ENCODE peak calls at places on chromosome 20, in five cellular contexts. One of them, this sample, is unnamed.

GRCh38 chr20:47676219-47676721 is 109.0 kb downstream of the SULF2 start:
- DNase-seq in sciatic nerve: no peak
- DNase-seq in iPS-NIHi11: peak; percentile 81
- DNase-seq in hypothalamus: no peak
- DNase-seq in heart left ventricle: no peak
- DNase-seq in this sample: no peak

GRCh38 chr20:1894471-1894950 is 696 bp upstream of the SIRPA start:
- DNase-seq in iPS-NIHi11: peak; percentile 82
- DNase-seq in hypothalamus: peak; percentile 83
- DNase-seq in sciatic nerve: peak; percentile 76
- DNase-seq in heart left ventricle: peak; percentile 50
- DNase-seq in this sample: peak; percentile 81

GRCh38 chr20:63858393-63859165 is 2.7 kb upstream of the ABHD16B start:
- DNase-seq in heart left ventricle: peak; percentile 78
- DNase-seq in sciatic nerve: no peak
- DNase-seq in iPS-NIHi11: peak; percentile 52
- DNase-seq in hypothalamus: no peak
- DNase-seq in this sample: peak; percentile 68

GRCh38 chr20:46663531-46663930 is 12.3 kb upstream of the SLC13A3 start:
- DNase-seq in sciatic nerve: no peak
- DNase-seq in heart left ventricle: no peak
- DNase-seq in hypothalamus: no peak
- DNase-seq in iPS-NIHi11: no peak
- DNase-seq in this sample: no peak

GRCh38 chr20:62061851-62062418 is 3.7 kb downstream of the TAF4 start:
- DNase-seq in heart left ventricle: no peak
- DNase-seq in iPS-NIHi11: no peak
- DNase-seq in hypothalamus: no peak
- DNase-seq in sciatic nerve: peak; percentile 22
- DNase-seq in this sample: no peak

GRCh38 chr20:62702886-62703852 is 5.5 kb upstream of the NTSR1 start:
- DNase-seq in iPS-NIHi11: no peak
- DNase-seq in sciatic nerve: no peak
- DNase-seq in hypothalamus: no peak
- DNase-seq in heart left ventricle: no peak
- DNase-seq in this sample: peak; percentile 12

GRCh38 chr20:18849131-18849530 is 35.5 kb downstream of the SCP2D1 start:
- DNase-seq in iPS-NIHi11: no peak
- DNase-seq in sciatic nerve: no peak
- DNase-seq in heart left ventricle: no peak
- DNase-seq in hypothalamus: no peak
- DNase-seq in this sample: no peak

GRCh38 chr20:40233401-40233800 is 455.6 kb downstream of the MAFB start:
- DNase-seq in heart left ventricle: no peak
- DNase-seq in iPS-NIHi11: no peak
- DNase-seq in sciatic nerve: no peak
- DNase-seq in hypothalamus: no peak
- DNase-seq in this sample: no peak

GRCh38 chr20:1696521-1697209 is 39.1 kb upstream of the SIRPG start:
- DNase-seq in heart left ventricle: no peak
- DNase-seq in hypothalamus: no peak
- DNase-seq in sciatic nerve: no peak
- DNase-seq in iPS-NIHi11: no peak
- DNase-seq in this sample: no peak

GRCh38 chr20:22690616-22691179 is 106.3 kb upstream of the FOXA2 start:
- DNase-seq in iPS-NIHi11: no peak
- DNase-seq in heart left ventricle: no peak
- DNase-seq in hypothalamus: no peak
- DNase-seq in sciatic nerve: no peak
- DNase-seq in this sample: no peak

GRCh38 chr20:63094767-63095499 is 88.2 kb upstream of the BHLHE23 start:
- DNase-seq in iPS-NIHi11: peak; percentile 6
- DNase-seq in sciatic nerve: peak; percentile 52
- DNase-seq in heart left ventricle: peak; percentile 0
- DNase-seq in hypothalamus: no peak
- DNase-seq in this sample: no peak

GRCh38 chr20:44442298-44443070 is 33.2 kb upstream of the TTPAL start:
- DNase-seq in heart left ventricle: no peak
- DNase-seq in hypothalamus: no peak
- DNase-seq in sciatic nerve: no peak
- DNase-seq in iPS-NIHi11: no peak
- DNase-seq in this sample: no peak

GRCh38 chr20:4674672-4675071 is 47.0 kb upstream of the PRND start:
- DNase-seq in iPS-NIHi11: no peak
- DNase-seq in hypothalamus: no peak
- DNase-seq in heart left ventricle: no peak
- DNase-seq in sciatic nerve: no peak
- DNase-seq in this sample: no peak

GRCh38 chr20:18225652-18226051 is 62.7 kb upstream of the ZNF133 start:
- DNase-seq in hypothalamus: no peak
- DNase-seq in iPS-NIHi11: no peak
- DNase-seq in heart left ventricle: no peak
- DNase-seq in sciatic nerve: no peak
- DNase-seq in this sample: no peak

GRCh38 chr20:45340951-45341350 is 7.3 kb downstream of the SDC4 start:
- DNase-seq in sciatic nerve: no peak
- DNase-seq in hypothalamus: no peak
- DNase-seq in heart left ventricle: no peak
- DNase-seq in iPS-NIHi11: peak; percentile 63
- DNase-seq in this sample: no peak

GRCh38 chr20:57893364-57894001 is 183.7 kb upstream of the PMEPA1 start:
- DNase-seq in iPS-NIHi11: no peak
- DNase-seq in sciatic nerve: peak; percentile 25
- DNase-seq in heart left ventricle: no peak
- DNase-seq in hypothalamus: no peak
- DNase-seq in this sample: no peak

GRCh38 chr20:62428008-62428384 is 657 bp upstream of the RBBP8NL start:
- DNase-seq in iPS-NIHi11: no peak
- DNase-seq in heart left ventricle: no peak
- DNase-seq in hypothalamus: no peak
- DNase-seq in sciatic nerve: no peak
- DNase-seq in this sample: no peak

GRCh38 chr20:1310087-1310486 is 18.9 kb downstream of the SDCBP2 start:
- DNase-seq in sciatic nerve: no peak
- DNase-seq in iPS-NIHi11: no peak
- DNase-seq in heart left ventricle: no peak
- DNase-seq in hypothalamus: peak; percentile 23
- DNase-seq in this sample: no peak

GRCh38 chr20:29430531-29430930 is 1826.9 kb upstream of the DEFB115 start:
- DNase-seq in hypothalamus: no peak
- DNase-seq in iPS-NIHi11: no peak
- DNase-seq in heart left ventricle: no peak
- DNase-seq in sciatic nerve: no peak
- DNase-seq in this sample: no peak

GRCh38 chr20:57671662-57672061 is 38.2 kb downstream of the PMEPA1 start:
- DNase-seq in heart left ventricle: no peak
- DNase-seq in hypothalamus: no peak
- DNase-seq in iPS-NIHi11: no peak
- DNase-seq in sciatic nerve: no peak
- DNase-seq in this sample: no peak

GRCh38 chr20:40738976-40739375 is 49.9 kb upstream of the MAFB start:
- DNase-seq in heart left ventricle: no peak
- DNase-seq in hypothalamus: no peak
- DNase-seq in sciatic nerve: no peak
- DNase-seq in iPS-NIHi11: no peak
- DNase-seq in this sample: no peak

GRCh38 chr20:2521369-2522305 is 12.9 kb upstream of the ZNF343 start:
- DNase-seq in iPS-NIHi11: peak; percentile 49
- DNase-seq in hypothalamus: no peak
- DNase-seq in sciatic nerve: no peak
- DNase-seq in heart left ventricle: no peak
- DNase-seq in this sample: peak; percentile 50

GRCh38 chr20:38725959-38726848 is 1.9 kb downstream of the SLC32A1 start:
- DNase-seq in iPS-NIHi11: peak; percentile 84
- DNase-seq in hypothalamus: no peak
- DNase-seq in sciatic nerve: no peak
- DNase-seq in heart left ventricle: peak; percentile 34
- DNase-seq in this sample: peak; percentile 52

GRCh38 chr20:62254021-62254724 is 15.9 kb downstream of the OSBPL2 start:
- DNase-seq in heart left ventricle: no peak
- DNase-seq in iPS-NIHi11: no peak
- DNase-seq in hypothalamus: no peak
- DNase-seq in sciatic nerve: no peak
- DNase-seq in this sample: no peak

GRCh38 chr20:39773380-39774000 is 811.3 kb downstream of the DHX35 start:
- DNase-seq in heart left ventricle: no peak
- DNase-seq in hypothalamus: no peak
- DNase-seq in iPS-NIHi11: no peak
- DNase-seq in sciatic nerve: no peak
- DNase-seq in this sample: no peak

GRCh38 chr20:62795023-62795761 is 1.1 kb upstream of the MRGBP start:
- DNase-seq in sciatic nerve: peak; percentile 79
- DNase-seq in heart left ventricle: no peak
- DNase-seq in iPS-NIHi11: no peak
- DNase-seq in hypothalamus: peak; percentile 50
- DNase-seq in this sample: peak; percentile 72

GRCh38 chr20:37690626-37691369 is 3.0 kb upstream of the CTNNBL1 start:
- DNase-seq in sciatic nerve: no peak
- DNase-seq in iPS-NIHi11: no peak
- DNase-seq in hypothalamus: no peak
- DNase-seq in heart left ventricle: no peak
- DNase-seq in this sample: no peak

This sample was measured in left ventricle myocardium superior.